ENCODE peak calls at places on chromosomes 7 and 10, in six cellular contexts. Y is ovary, F is fibroblast of the aortic adventitia, R is suprapubic skin, M is brain microvascular endothelial cell, Z is dorsolateral prefrontal cortex. T is an unnamed sample.

GRCh38 chr7:112056409-112056808 is 149.8 kb downstream of the DOCK4 start:
- DNase-seq in Y (no peak), F (peak; percentile 44), R (no peak), M (peak; percentile 37), Z (no peak), T (no peak)

GRCh38 chr10:119274519-119275045 is 67.2 kb downstream of the GRK5 start:
- DNase-seq in Y (no peak), F (no peak), R (no peak), M (no peak), Z (no peak), T (no peak)

GRCh38 chr10:91799580-91799975 is 1.4 kb downstream of the TNKS2 start:
- DNase-seq in Y (no peak), F (no peak), R (no peak), M (no peak), Z (no peak), T (no peak)

GRCh38 chr7:12257582-12257981 is 46.5 kb downstream of the TMEM106B start:
- DNase-seq in Y (no peak), F (peak; percentile 56), R (no peak), M (peak; percentile 36), Z (no peak), T (no peak)

GRCh38 chr7:11665381-11665780 is 166.6 kb downstream of the THSD7A start:
- DNase-seq in Y (no peak), F (no peak), R (no peak), M (no peak), Z (no peak), T (no peak)

GRCh38 chr7:73451780-73452398 is 18.3 kb downstream of the FZD9 start:
- DNase-seq in Y (no peak), F (peak; percentile 80), R (no peak), M (peak; percentile 50), Z (peak; percentile 35), T (no peak)

GRCh38 chr7:95172420-95172819 is 151.9 kb downstream of the PON1 start:
- DNase-seq in Y (no peak), F (no peak), R (no peak), M (no peak), Z (no peak), T (no peak)

GRCh38 chr10:95756061-95756751 is at the start of gene ENTPD1:
- DNase-seq in Y (no peak), F (no peak), R (no peak), M (peak; percentile 12), Z (no peak), T (no peak)

GRCh38 chr10:6607187-6607586 is 27.1 kb upstream of the PRKCQ start:
- DNase-seq in Y (no peak), F (no peak), R (no peak), M (no peak), Z (no peak), T (no peak)

GRCh38 chr7:2929321-2930201 is 85.5 kb upstream of the GNA12 start:
- DNase-seq in Y (no peak), F (no peak), R (peak; percentile 26), M (no peak), Z (no peak), T (no peak)

GRCh38 chr10:4070921-4071320 is 285.9 kb upstream of the KLF6 start:
- DNase-seq in Y (no peak), F (no peak), R (no peak), M (no peak), Z (no peak), T (no peak)

GRCh38 chr7:124779620-124780019 is 14.0 kb upstream of the GPR37 start:
- DNase-seq in Y (no peak), F (no peak), R (no peak), M (no peak), Z (no peak), T (no peak)

GRCh38 chr10:12543589-12543988 is 194.2 kb downstream of the CAMK1D start:
- DNase-seq in Y (no peak), F (no peak), R (no peak), M (no peak), Z (no peak), T (no peak)

GRCh38 chr10:71547841-71548493 is 151.2 kb downstream of the CDH23 start:
- DNase-seq in Y (peak; percentile 75), F (peak; percentile 63), R (no peak), M (peak; percentile 69), Z (no peak), T (no peak)

GRCh38 chr10:101710793-101711192 is 15.8 kb upstream of the FBXW4 start:
- DNase-seq in Y (no peak), F (no peak), R (no peak), M (no peak), Z (no peak), T (no peak)

GRCh38 chr7:94908204-94909022 is 1.0 kb downstream of the PPP1R9A start:
- DNase-seq in Y (peak; percentile 34), F (peak; percentile 2), R (peak; percentile 59), M (no peak), Z (peak; percentile 64), T (no peak)

GRCh38 chr7:131424219-131424822 is 96.6 kb downstream of the MKLN1 start:
- DNase-seq in Y (no peak), F (peak; percentile 72), R (no peak), M (peak; percentile 28), Z (no peak), T (no peak)

GRCh38 chr10:119242191-119242590 is 34.8 kb downstream of the GRK5 start:
- DNase-seq in Y (no peak), F (no peak), R (no peak), M (no peak), Z (no peak), T (no peak)

GRCh38 chr7:129188372-129188891 is at the start of gene SMO:
- DNase-seq in Y (peak; percentile 74), F (no peak), R (no peak), M (no peak), Z (peak; percentile 16), T (no peak)

GRCh38 chr7:100209493-100209892 is 10.3 kb upstream of the PVRIG start:
- DNase-seq in Y (no peak), F (no peak), R (no peak), M (no peak), Z (no peak), T (no peak)
- H3K4me3 ChIP-seq in Y (no peak overlapping the region), F (no peak overlapping the region), R (no peak overlapping the region), M (no peak overlapping the region), Z (no peak overlapping the region), T (no peak overlapping the region)

GRCh38 chr7:113410791-113411190 is 292.4 kb upstream of the SMIM30 start:
- DNase-seq in Y (no peak), F (no peak), R (no peak), M (no peak), Z (no peak), T (no peak)

GRCh38 chr7:113404245-113404644 is 285.9 kb upstream of the SMIM30 start:
- DNase-seq in Y (no peak), F (no peak), R (no peak), M (no peak), Z (no peak), T (no peak)

GRCh38 chr7:113408999-113409398 is 290.6 kb upstream of the SMIM30 start:
- DNase-seq in Y (no peak), F (no peak), R (no peak), M (no peak), Z (no peak), T (no peak)

GRCh38 chr7:113402005-113402404 is 283.7 kb upstream of the SMIM30 start:
- DNase-seq in Y (no peak), F (no peak), R (no peak), M (no peak), Z (no peak), T (no peak)

DNA sequence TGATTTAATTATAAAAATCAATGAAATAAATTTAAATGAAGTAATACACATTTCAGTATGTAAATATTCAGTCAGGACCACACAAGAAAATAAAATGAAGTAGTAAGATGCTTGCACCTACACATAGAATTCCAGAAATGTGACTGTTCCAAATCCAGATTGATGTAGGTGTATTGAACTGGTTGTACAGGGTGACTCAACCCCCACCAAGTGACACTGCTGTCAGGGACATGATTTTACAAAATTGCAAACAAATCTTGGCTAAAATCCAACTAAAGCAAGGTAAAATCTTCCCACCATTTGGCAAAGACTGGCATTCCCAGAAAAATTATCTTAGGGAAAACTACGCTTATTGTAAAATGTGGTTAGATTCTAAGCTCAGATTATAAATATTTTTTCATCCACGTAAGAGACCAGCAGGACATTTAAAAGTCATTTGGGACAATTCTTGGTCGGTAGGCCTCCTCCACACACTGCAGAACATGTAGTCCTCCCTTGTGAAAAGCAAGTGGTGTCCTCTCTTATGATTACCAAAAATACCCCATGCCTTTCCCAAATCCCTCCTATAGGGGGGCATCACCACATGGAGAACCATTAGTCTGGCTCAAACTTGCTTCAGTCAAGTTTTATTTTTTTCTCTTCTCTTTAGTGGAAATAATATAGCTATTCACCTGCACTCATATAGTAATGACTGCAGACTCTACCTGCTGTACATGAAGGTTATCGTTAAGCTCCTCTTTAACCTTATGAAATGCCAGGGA is 287.1 kb upstream of the SMIM30 start:
- DNase-seq in Y (no peak), F (no peak), R (no peak), M (no peak), Z (no peak), T (no peak)
- TF ChIP-seq CTCF in Y (no peak), F (no peak), R (no peak), M (no peak), Z (no peak), T (no peak)

GRCh38 chr7:50792342-50793114 is 9.8 kb upstream of the GRB10 start:
- DNase-seq in Y (peak; percentile 23), F (peak; percentile 72), R (peak; percentile 72), M (peak; percentile 51), Z (peak; percentile 15), T (no peak)

GRCh38 chr7:50793947-50794570 is 11.4 kb upstream of the GRB10 start:
- DNase-seq in Y (no peak), F (no peak), R (no peak), M (no peak), Z (no peak), T (no peak)

GRCh38 chr7:50791921-50792341 is 9.2 kb upstream of the GRB10 start:
- DNase-seq in Y (peak; percentile 16), F (peak; percentile 63), R (no peak), M (peak; percentile 54), Z (no peak), T (no peak)

GRCh38 chr7:50795253-50795652 is 12.6 kb upstream of the GRB10 start:
- DNase-seq in Y (no peak), F (no peak), R (no peak), M (no peak), Z (no peak), T (no peak)

GRCh38 chr7:50793115-50793946 is 10.6 kb upstream of the GRB10 start:
- DNase-seq in Y (peak; percentile 41), F (peak; percentile 59), R (peak; percentile 76), M (peak; percentile 45), Z (no peak), T (no peak)
- H3K4me3 ChIP-seq in Y (peak overlapping the region; percentile 50), F (peak overlapping the region; percentile 72), R (peak overlapping the region; percentile 60), M (peak overlapping the region; percentile 55), Z (peak overlapping the region; percentile 54), T (peak overlapping the region; percentile 65)

GRCh38 chr10:103192451-103193106 is 493 bp downstream of the NT5C2 start:
- DNase-seq in Y (peak; percentile 71), F (peak; percentile 76), R (peak; percentile 90), M (peak; percentile 69), Z (peak; percentile 69), T (peak; percentile 94)
- TF ChIP-seq CTCF in Y (no peak), F (no peak), R (no peak), M (no peak), Z (no peak), T (no peak)

T was measured in esophagus muscularis mucosa.